ENCODE peak calls at places on chromosomes 5 and 9, in seven cellular contexts. One of them, this sample, is unnamed.
A peak's percentile ranks its signal among the peaks of the same experiment; 100 is the strongest.

GRCh38 chr5:144191998-144192397 is 21.3 kb downstream of the KCTD16 start:
- DNase-seq in neural crest cell: no peak
- DNase-seq in Right ventricle myocardium superior: no peak
- DNase-seq in CD8-positive, alpha-beta memory T cell: peak; percentile 17
- DNase-seq in iPS-NIHi11: peak; percentile 19
- DNase-seq in ACHN: peak; percentile 83
- DNase-seq in HT1080: peak; percentile 71
- DNase-seq in this sample: no peak

GRCh38 chr9:137357166-137357565 is 55.1 kb upstream of the NRARP start:
- DNase-seq in neural crest cell: no peak
- DNase-seq in Right ventricle myocardium superior: no peak
- DNase-seq in CD8-positive, alpha-beta memory T cell: no peak
- DNase-seq in iPS-NIHi11: no peak
- DNase-seq in ACHN: peak; percentile 8
- DNase-seq in HT1080: no peak
- DNase-seq in this sample: peak; percentile 18

GRCh38 chr5:9126490-9126889 is 419.4 kb downstream of the SEMA5A start:
- DNase-seq in neural crest cell: no peak
- DNase-seq in Right ventricle myocardium superior: no peak
- DNase-seq in CD8-positive, alpha-beta memory T cell: no peak
- DNase-seq in iPS-NIHi11: no peak
- DNase-seq in ACHN: no peak
- DNase-seq in HT1080: peak; percentile 45
- DNase-seq in this sample: no peak

GRCh38 chr9:23081377-23081776 is 634.8 kb downstream of the DMRTA1 start:
- DNase-seq in neural crest cell: no peak
- DNase-seq in Right ventricle myocardium superior: no peak
- DNase-seq in CD8-positive, alpha-beta memory T cell: no peak
- DNase-seq in iPS-NIHi11: no peak
- DNase-seq in ACHN: no peak
- DNase-seq in HT1080: no peak
- DNase-seq in this sample: no peak

GRCh38 chr5:140555747-140556312 is 1.4 kb downstream of the SRA1 start:
- DNase-seq in neural crest cell: no peak
- DNase-seq in Right ventricle myocardium superior: no peak
- DNase-seq in CD8-positive, alpha-beta memory T cell: no peak
- DNase-seq in iPS-NIHi11: no peak
- DNase-seq in ACHN: no peak
- DNase-seq in HT1080: no peak
- DNase-seq in this sample: peak; percentile 4

GRCh38 chr5:1190915-1191314 is 10.5 kb upstream of the SLC6A19 start:
- DNase-seq in neural crest cell: no peak
- DNase-seq in Right ventricle myocardium superior: peak; percentile 17
- DNase-seq in CD8-positive, alpha-beta memory T cell: no peak
- DNase-seq in iPS-NIHi11: no peak
- DNase-seq in ACHN: no peak
- DNase-seq in HT1080: no peak
- DNase-seq in this sample: no peak

GRCh38 chr9:5870691-5871090 is 20.0 kb upstream of the MLANA start:
- DNase-seq in neural crest cell: no peak
- DNase-seq in Right ventricle myocardium superior: no peak
- DNase-seq in CD8-positive, alpha-beta memory T cell: no peak
- DNase-seq in iPS-NIHi11: no peak
- DNase-seq in ACHN: no peak
- DNase-seq in HT1080: no peak
- DNase-seq in this sample: peak; percentile 42

GRCh38 chr9:122426723-122427122 is 51.0 kb downstream of the OR1J1 start:
- DNase-seq in neural crest cell: no peak
- DNase-seq in Right ventricle myocardium superior: no peak
- DNase-seq in CD8-positive, alpha-beta memory T cell: no peak
- DNase-seq in iPS-NIHi11: no peak
- DNase-seq in ACHN: no peak
- DNase-seq in HT1080: no peak
- DNase-seq in this sample: no peak

GRCh38 chr5:163339148-163339547 is 98.2 kb upstream of the CCNG1 start:
- DNase-seq in neural crest cell: no peak
- DNase-seq in Right ventricle myocardium superior: no peak
- DNase-seq in CD8-positive, alpha-beta memory T cell: no peak
- DNase-seq in iPS-NIHi11: no peak
- DNase-seq in ACHN: no peak
- DNase-seq in HT1080: peak; percentile 10
- DNase-seq in this sample: no peak